ENCODE peak calls at places on chromosomes 4 and X, in ten cellular contexts. O, X, L, T, S, I, Z, H, K and G are unnamed samples.

GRCh38 chr4:80265571-80266266 is 745 bp upstream of the FGF5 start:
- DNase-seq in O (no peak), I (peak; percentile 86), H (no peak), K (no peak), T (peak; percentile 38), X (peak; percentile 80), S (no peak), L (no peak), Z (no peak), G (peak; percentile 84)

GRCh38 chrX:71102292-71102691 is 4.2 kb downstream of the CXorf65 start:
- DNase-seq in S (no peak), X (no peak), I (no peak), L (no peak), K (no peak), T (no peak), Z (no peak), H (no peak), O (no peak), G (no peak)

GRCh38 chr4:183987529-183987946 is 82.4 kb downstream of the STOX2 start:
- DNase-seq in H (no peak), L (peak; percentile 78), X (peak; percentile 96), Z (no peak), T (peak; percentile 80), K (peak; percentile 88), I (peak; percentile 91), O (no peak), S (peak; percentile 77), G (peak; percentile 85)

GRCh38 chr4:14965071-14965470 is 37.2 kb upstream of the CPEB2 start:
- DNase-seq in L (no peak), I (no peak), T (no peak), S (no peak), O (no peak), H (no peak), Z (no peak), X (no peak), K (no peak), G (no peak)

GRCh38 chr4:152451496-152451895 is 84.4 kb downstream of the FBXW7 start:
- DNase-seq in Z (no peak), I (no peak), L (no peak), X (no peak), S (no peak), K (no peak), T (no peak), H (no peak), O (no peak), G (no peak)

GRCh38 chr4:74623041-74623440 is 171.3 kb downstream of the BTC start:
- DNase-seq in I (no peak), O (peak; percentile 36), X (peak; percentile 52), L (no peak), S (no peak), K (no peak), T (peak; percentile 45), H (peak; percentile 69), Z (no peak), G (peak; percentile 32)

GRCh38 chr4:17027495-17027894 is 129.1 kb upstream of the LDB2 start:
- DNase-seq in O (peak; percentile 97), K (no peak), H (no peak), I (peak; percentile 98), T (no peak), L (no peak), X (peak; percentile 33), Z (no peak), S (no peak), G (peak; percentile 99)

GRCh38 chr4:175779081-175779620 is 32.9 kb downstream of the GPM6A start:
- DNase-seq in K (no peak), I (no peak), Z (no peak), T (no peak), O (no peak), L (no peak), S (no peak), X (no peak), H (no peak), G (no peak)

GRCh38 chr4:127975121-127975770 is 10.0 kb downstream of the ABHD18 start:
- DNase-seq in Z (no peak), S (no peak), X (peak; percentile 27), H (no peak), T (no peak), I (peak; percentile 14), K (no peak), L (no peak), O (no peak), G (peak; percentile 6)

GRCh38 chrX:50813843-50814661 is at the start of gene SHROOM4:
- DNase-seq in Z (no peak), S (peak; percentile 40), I (peak; percentile 77), X (peak; percentile 41), K (peak; percentile 87), T (peak; percentile 78), O (no peak), L (peak; percentile 55), H (no peak), G (peak; percentile 19)

GRCh38 chr4:153553155-153553819 is 87.1 kb downstream of the TMEM131L start:
- DNase-seq in K (no peak), S (no peak), L (no peak), O (no peak), Z (no peak), T (no peak), H (no peak), X (no peak), I (peak; percentile 20), G (no peak)

GRCh38 chr4:128228021-128228571 is 59.5 kb downstream of the PGRMC2 start:
- DNase-seq in O (no peak), X (no peak), L (no peak), I (peak; percentile 62), S (no peak), Z (no peak), H (no peak), K (no peak), T (no peak), G (no peak)

GRCh38 chr4:147340111-147340510 is 140.8 kb upstream of the EDNRA start:
- DNase-seq in S (no peak), L (no peak), K (no peak), T (no peak), I (peak; percentile 86), H (no peak), Z (no peak), X (peak; percentile 68), O (peak; percentile 63), G (peak; percentile 73)

GRCh38 chr4:97457253-97457652 is 686.0 kb downstream of the STPG2 start:
- DNase-seq in I (no peak), O (no peak), T (no peak), K (no peak), L (no peak), Z (no peak), H (no peak), X (no peak), S (no peak), G (no peak)

GRCh38 chr4:97453186-97453585 is 690.1 kb downstream of the STPG2 start:
- DNase-seq in O (no peak), S (no peak), T (no peak), I (no peak), X (no peak), Z (no peak), H (no peak), L (no peak), K (peak; percentile 63), G (no peak)
- H3K4me3 ChIP-seq in O (no peak overlapping the region), S (no peak overlapping the region), T (no peak overlapping the region), I (no peak overlapping the region), X (no peak overlapping the region), Z (no peak overlapping the region), H (no peak overlapping the region), L (no peak overlapping the region), K (no peak overlapping the region), G (no peak overlapping the region)

GRCh38 chr4:122456228-122457106 is at the start of gene IL2:
- DNase-seq in O (no peak), H (no peak), S (no peak), X (no peak), T (no peak), Z (no peak), I (no peak), K (no peak), L (no peak), G (no peak)
- TF ChIP-seq CTCF in O (no peak), H (no peak), S (no peak), X (no peak), T (no peak), Z (no peak), I (no peak), K (no peak), L (no peak), G (no peak)

GRCh38 chrX:135453381-135453780 is 31.6 kb downstream of the SMIM10L2A start:
- DNase-seq in O (no peak), Z (no peak), S (no peak), I (no peak), X (no peak), T (no peak), H (no peak), L (no peak), K (no peak), G (no peak)

GRCh38 chrX:135454816-135455215 is 33.1 kb downstream of the SMIM10L2A start:
- DNase-seq in O (no peak), H (no peak), I (no peak), T (no peak), K (no peak), L (no peak), Z (no peak), S (no peak), X (no peak), G (no peak)

GRCh38 chrX:135449637-135450550 is 28.1 kb downstream of the SMIM10L2A start:
- DNase-seq in H (no peak), I (no peak), Z (no peak), O (no peak), T (no peak), L (no peak), S (no peak), K (no peak), X (no peak), G (no peak)
- H3K4me3 ChIP-seq in H (no peak overlapping the region), I (no peak overlapping the region), Z (no peak overlapping the region), O (no peak overlapping the region), T (no peak overlapping the region), L (no peak overlapping the region), S (no peak overlapping the region), K (no peak overlapping the region), X (no peak overlapping the region), G (no peak overlapping the region)

GRCh38 chrX:29231800-29232199 is 644.6 kb downstream of the IL1RAPL1 start:
- DNase-seq in K (no peak), L (no peak), O (no peak), H (no peak), X (no peak), I (no peak), T (no peak), Z (no peak), S (no peak), G (peak; percentile 37)
- TF ChIP-seq CTCF in K (no peak), L (peak; percentile 29), O (peak; percentile 4), H (no peak), X (peak; percentile 42), I (peak; percentile 48), T (peak; percentile 46), Z (no peak), S (peak; percentile 43), G (peak; percentile 42)

GRCh38 chrX:115948018-115948923 is 222.3 kb upstream of the AGTR2 start:
- DNase-seq in L (no peak), I (no peak), T (peak; percentile 6), S (no peak), K (no peak), X (no peak), Z (no peak), H (peak; percentile 42), O (no peak), G (no peak)
- H3K4me3 ChIP-seq in L (no peak overlapping the region), I (no peak overlapping the region), T (no peak overlapping the region), S (no peak overlapping the region), K (no peak overlapping the region), X (no peak overlapping the region), Z (no peak overlapping the region), H (no peak overlapping the region), O (no peak overlapping the region), G (no peak overlapping the region)